ENCODE peak calls at places on chromosomes 5 and 9, in six cellular contexts. E is tibial artery, O is cardiac fibroblast, S is COR-L47, M is Right ventricle myocardium inferior, K is HTR-8/SVneo. X is an unnamed sample.

GRCh38 chr9:91193658-91194391 is 167.9 kb downstream of the AUH start:
- DNase-seq in O (peak), K (peak), M (peak), E (peak), S (no peak), X (peak)

GRCh38 chr5:141508440-141508807 is 19.5 kb downstream of the PCDHGC5 start:
- DNase-seq in S (no peak), M (no peak), E (no peak), O (peak), K (no peak), X (no peak)

GRCh38 chr9:96084289-96084688 is 208.8 kb downstream of the ERCC6L2 start:
- DNase-seq in E (no peak), M (no peak), S (no peak), O (no peak), K (no peak), X (no peak)

GRCh38 chr5:157535042-157535865 is 40.3 kb downstream of the ADAM19 start:
- DNase-seq in O (peak), S (no peak), K (no peak), M (no peak), E (peak), X (no peak)

GRCh38 chr5:172107606-172108005 is 80.4 kb downstream of the STK10 start:
- DNase-seq in O (peak), K (peak), E (no peak), M (no peak), S (no peak), X (peak)

GRCh38 chr5:122951658-122952057 is 84.9 kb downstream of the PPIC start:
- DNase-seq in E (no peak), K (no peak), S (no peak), M (no peak), O (no peak), X (no peak)

GRCh38 chr5:139638090-139638735 is 9.9 kb upstream of the CXXC5 start:
- DNase-seq in K (no peak), S (peak), E (peak), O (peak), M (peak), X (peak)

GRCh38 chr5:124700930-124701458 is 45.4 kb downstream of the ZNF608 start:
- DNase-seq in O (no peak), E (no peak), M (no peak), K (no peak), S (no peak), X (no peak)

GRCh38 chr9:121485618-121486531 is 13.8 kb downstream of the GGTA1 start:
- DNase-seq in E (peak), M (no peak), S (no peak), O (no peak), K (no peak), X (no peak)

GRCh38 chr9:27165067-27165466 is 56.0 kb downstream of the TEK start:
- DNase-seq in M (no peak), S (no peak), K (no peak), O (no peak), E (no peak), X (no peak)

GRCh38 chr5:73370076-73370475 is 78.5 kb downstream of the FOXD1 start:
- DNase-seq in S (no peak), K (no peak), M (no peak), O (no peak), E (no peak), X (peak)

GRCh38 chr9:98010450-98010849 is 27.3 kb downstream of the ANP32B start:
- DNase-seq in M (no peak), K (no peak), O (peak), E (no peak), S (no peak), X (peak)

GRCh38 chr5:148452499-148453193 is 68.9 kb downstream of the FBXO38 start:
- DNase-seq in S (no peak), E (no peak), K (no peak), M (peak), O (peak), X (no peak)

GRCh38 chr9:93651521-93651950 is 75.2 kb downstream of the PHF2 start:
- DNase-seq in S (no peak), E (no peak), M (no peak), K (no peak), O (no peak), X (no peak)

GRCh38 chr9:16406536-16407225 is 463.8 kb downstream of the BNC2 start:
- DNase-seq in O (no peak), S (no peak), M (no peak), K (no peak), E (no peak), X (no peak)

GRCh38 chr9:76759726-76760125 is 4.5 kb upstream of the PCA3 start:
- DNase-seq in S (peak), E (peak), O (no peak), M (no peak), K (no peak), X (no peak)

GRCh38 chr5:103469288-103470065 is 93.1 kb downstream of the NUDT12 start:
- DNase-seq in K (no peak), S (no peak), O (peak), E (no peak), M (no peak), X (no peak)

GRCh38 chr5:120527251-120527650 is 63.2 kb downstream of the PRR16 start:
- DNase-seq in S (no peak), K (no peak), O (no peak), E (no peak), M (no peak), X (no peak)

GRCh38 chr9:137705443-137705863 is 86.6 kb downstream of the EHMT1 start:
- DNase-seq in S (no peak), K (no peak), O (no peak), M (no peak), E (no peak), X (no peak)

GRCh38 chr5:116510525-116510924 is 64.1 kb downstream of the SEMA6A start:
- DNase-seq in K (no peak), S (no peak), M (no peak), E (no peak), O (no peak), X (no peak)

GRCh38 chr5:168683247-168683926 is 104.2 kb upstream of the PANK3 start:
- DNase-seq in O (peak), E (no peak), S (no peak), K (no peak), M (no peak), X (no peak)

GRCh38 chr5:169923988-169924387 is 56.3 kb downstream of the INSYN2B start:
- DNase-seq in K (no peak), S (no peak), E (no peak), M (no peak), O (no peak), X (no peak)

GRCh38 chr5:16666861-16667481 is 50.2 kb upstream of the RETREG1 start:
- DNase-seq in O (peak), S (peak), E (no peak), M (peak), K (peak), X (no peak)

GRCh38 chr5:34916518-34916917 is 1.0 kb downstream of the BRIX1 start:
- DNase-seq in K (no peak), O (no peak), S (no peak), M (no peak), E (no peak), X (no peak)

GRCh38 chr5:146290318-146290717 is 48.3 kb upstream of the POU4F3 start:
- DNase-seq in S (no peak), O (no peak), K (no peak), M (no peak), E (no peak), X (peak)

GRCh38 chr9:82682431-82682830 is 380.5 kb downstream of the RASEF start:
- DNase-seq in O (no peak), M (no peak), K (no peak), S (no peak), E (no peak), X (no peak)

GRCh38 chr5:103511554-103511885 is 51.1 kb downstream of the NUDT12 start:
- DNase-seq in K (no peak), S (no peak), E (no peak), M (no peak), O (no peak), X (peak)